ENCODE peak calls at places on chromosomes 13 and 19, in four cellular contexts. Y, L, W and O are unnamed samples.
A peak's percentile ranks its signal among the peaks of the same experiment; 100 is the strongest.

GRCh38 chr19:41595890-41596280 is 19.9 kb downstream of the CEACAM21 start:
- DNase-seq in Y (no peak), L (no peak), W (no peak), O (no peak)

GRCh38 chr19:2774953-2775555 is 8.0 kb downstream of the SGTA start:
- DNase-seq in Y (no peak), L (no peak), W (no peak), O (no peak)

GRCh38 chr13:93881418-93881817 is 598.1 kb downstream of the DCT start:
- DNase-seq in Y (no peak), L (no peak), W (no peak), O (no peak)

GRCh38 chr13:69796256-69796655 is 311.4 kb upstream of the ATXN8OS start:
- DNase-seq in Y (no peak), L (no peak), W (no peak), O (no peak)

GRCh38 chr19:46435009-46435408 is 6.3 kb upstream of the PNMA8C start:
- DNase-seq in Y (no peak), L (no peak), W (no peak), O (no peak)

GRCh38 chr19:34189917-34190425 is 17.7 kb downstream of the LSM14A start:
- DNase-seq in Y (no peak), L (no peak), W (no peak), O (no peak)

GRCh38 chr13:57925250-57925649 is 293.7 kb downstream of the PCDH17 start:
- DNase-seq in Y (no peak), L (no peak), W (no peak), O (no peak)

GRCh38 chr13:23579072-23579885 is 9.1 kb downstream of the TNFRSF19 start:
- DNase-seq in Y (peak; percentile 79), L (peak; percentile 54), W (peak; percentile 90), O (no peak)

GRCh38 chr13:20981370-20982095 is 79.0 kb upstream of the XPO4 start:
- DNase-seq in Y (no peak), L (no peak), W (no peak), O (no peak)

GRCh38 chr13:29956771-29957170 is 106.4 kb upstream of the UBL3 start:
- DNase-seq in Y (no peak), L (no peak), W (no peak), O (no peak)

GRCh38 chr13:42215578-42216421 is 56.2 kb upstream of the AKAP11 start:
- DNase-seq in Y (peak; percentile 10), L (peak; percentile 29), W (peak; percentile 14), O (no peak)

GRCh38 chr19:57269515-57270250 is 10.6 kb upstream of the ZNF460 start:
- DNase-seq in Y (no peak), L (no peak), W (peak; percentile 12), O (no peak)

GRCh38 chr13:23817136-23817535 is 72.1 kb downstream of the MIPEP start:
- DNase-seq in Y (no peak), L (no peak), W (no peak), O (no peak)

GRCh38 chr13:106867249-106867648 is 299.3 kb upstream of the ARGLU1 start:
- DNase-seq in Y (no peak), L (no peak), W (no peak), O (no peak)

GRCh38 chr13:46716821-46717220 is 80.1 kb downstream of the ESD start:
- DNase-seq in Y (no peak), L (no peak), W (no peak), O (no peak)

GRCh38 chr13:88339271-88339741 is 668.1 kb downstream of the SLITRK5 start:
- DNase-seq in Y (no peak), L (no peak), W (no peak), O (no peak)

GRCh38 chr13:104006625-104007061 is 940.4 kb upstream of the SLC10A2 start:
- DNase-seq in Y (no peak), L (no peak), W (no peak), O (no peak)
- TF ChIP-seq POLR2AphosphoS5 in Y (no peak), L (no peak), W (no peak), O (no peak)

DNA sequence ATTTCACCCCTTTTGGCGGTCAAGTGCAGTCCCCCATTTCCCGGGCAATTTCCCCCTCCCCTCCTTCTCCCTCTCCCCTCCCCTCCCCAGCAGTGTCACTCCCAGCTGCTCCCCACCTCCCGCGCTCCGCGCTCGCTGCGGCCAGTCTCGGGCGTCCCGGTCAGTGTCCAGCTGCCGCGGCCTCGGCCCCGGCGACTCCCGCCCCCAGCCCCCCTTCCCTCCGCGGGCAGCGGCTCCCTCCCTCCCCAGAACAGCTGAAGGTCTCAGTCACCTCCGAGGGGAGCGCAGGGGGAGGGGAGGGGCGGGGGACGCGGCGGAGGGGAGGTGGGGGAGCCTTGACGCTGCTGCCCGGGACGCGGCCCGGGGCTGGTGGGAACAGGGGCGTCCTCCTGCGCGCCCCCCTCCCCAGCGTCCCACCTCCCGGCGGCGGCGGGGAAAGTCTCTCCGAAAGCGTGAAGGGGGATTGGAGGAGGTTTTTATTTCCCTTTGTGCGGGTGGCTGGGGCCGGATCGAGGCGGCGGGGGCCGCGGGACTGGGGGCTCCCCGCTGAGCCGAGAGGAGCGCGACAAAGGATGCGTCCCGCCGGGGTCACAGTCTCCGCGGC is at the start of gene SHD:
- DNase-seq in Y (no peak), L (no peak), W (peak; percentile 32), O (no peak)
- H3K4me3 ChIP-seq in Y (peak within 1 kb of the TSS; percentile 48), L (no peak within 1 kb of the TSS), W (no peak within 1 kb of the TSS), O (peak within 1 kb of the TSS; percentile 30)

DNA sequence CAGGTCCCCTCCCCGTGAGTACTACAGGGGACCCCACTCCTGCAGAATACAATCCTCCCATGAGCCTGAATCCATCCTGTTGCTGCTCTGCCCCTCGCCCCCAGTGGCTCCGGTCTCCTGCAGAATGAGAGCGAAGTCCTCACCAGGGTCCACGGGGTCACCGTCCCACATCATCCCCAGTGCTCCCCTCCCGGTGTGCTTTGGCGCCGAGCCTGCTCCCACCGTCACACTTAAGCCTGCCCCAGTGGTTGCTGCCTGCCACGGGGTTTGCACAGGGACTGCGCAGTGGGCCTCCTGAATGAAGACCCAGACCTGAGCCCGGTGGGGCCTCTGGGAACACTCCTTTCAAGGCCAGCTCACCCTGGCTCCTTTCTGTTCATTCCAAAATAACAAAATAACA is 30.5 kb downstream of the NKPD1 start:
- DNase-seq in Y (peak; percentile 23), L (no peak), W (no peak), O (no peak)
- TF ChIP-seq TCF7L2 in Y (no peak), L (no peak), W (no peak), O (no peak)

GRCh38 chr19:49790866-49791265 is 22.2 kb downstream of the FUZ start:
- DNase-seq in Y (no peak), L (no peak), W (peak; percentile 41), O (no peak)
- TF ChIP-seq POLR2AphosphoS5 in Y (no peak), L (no peak), W (no peak), O (no peak)

DNA sequence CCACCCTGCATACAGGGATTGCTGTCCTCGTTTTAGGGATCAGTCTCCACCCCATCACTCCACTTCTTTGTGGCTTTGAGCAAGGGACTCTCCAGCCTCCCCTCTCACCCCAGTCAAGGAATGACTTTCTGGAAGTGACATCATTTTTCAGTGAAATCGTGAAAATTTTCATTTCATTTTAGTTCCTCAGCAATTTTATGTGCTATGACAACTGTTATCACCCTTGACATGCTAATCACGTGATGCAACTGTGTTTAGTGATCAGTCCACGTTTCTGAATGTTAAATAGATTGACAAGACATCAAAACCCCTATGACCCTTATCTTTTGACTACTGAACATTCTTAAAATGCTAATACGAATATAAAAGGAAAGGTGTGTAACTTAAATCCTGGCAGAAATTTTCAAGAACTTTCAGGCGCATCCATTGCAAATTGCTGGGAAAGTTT is 8.0 kb downstream of the C19orf81 start:
- DNase-seq in Y (no peak), L (no peak), W (no peak), O (no peak)
- H3K4me3 ChIP-seq in Y (no peak overlapping the region), L (peak overlapping the region; percentile 77), W (peak overlapping the region; percentile 63), O (peak overlapping the region; percentile 38)